ENCODE peak calls at places on chromosomes 16 and 17, in five cellular contexts. X is GM13976, G is HFFc6, L is GM20000, M is mesothelial cell of epicardium. Y is an unnamed sample.
A peak's percentile ranks its signal among the peaks of the same experiment; 100 is the strongest.

GRCh38 chr16:69537706-69538080 is 28.1 kb upstream of the NFAT5 start:
- DNase-seq in M (no peak), X (no peak), L (no peak), G (no peak), Y (no peak)

GRCh38 chr17:8740486-8740885 is 4.2 kb downstream of the CCDC42 start:
- DNase-seq in G (no peak), L (peak; percentile 49), M (no peak), X (no peak), Y (peak; percentile 33)

GRCh38 chr17:82880620-82881019 is 40.8 kb upstream of the ZNF750 start:
- DNase-seq in G (no peak), X (no peak), M (no peak), L (no peak), Y (no peak)

GRCh38 chr16:70331588-70332358 is 14.9 kb upstream of the DDX19A start:
- DNase-seq in M (no peak), L (no peak), G (no peak), X (no peak), Y (no peak)

GRCh38 chr17:42574463-42574862 is 3.1 kb downstream of the PSMC3IP start:
- DNase-seq in L (no peak), G (no peak), X (no peak), M (no peak), Y (no peak)

GRCh38 chr16:75385507-75386152 is 47.7 kb downstream of the CFDP1 start:
- DNase-seq in X (peak; percentile 61), G (peak; percentile 70), M (no peak), L (peak; percentile 49), Y (peak; percentile 50)

GRCh38 chr17:13140750-13141149 is 122.9 kb upstream of the ELAC2 start:
- DNase-seq in M (no peak), L (no peak), X (no peak), G (no peak), Y (no peak)

GRCh38 chr16:52696126-52696525 is 149.2 kb upstream of the TOX3 start:
- DNase-seq in G (no peak), M (no peak), X (no peak), L (no peak), Y (no peak)

GRCh38 chr17:5557485-5557884 is 26.8 kb downstream of the NLRP1 start:
- DNase-seq in X (no peak), L (no peak), M (no peak), G (peak; percentile 55), Y (no peak)

GRCh38 chr17:66855204-66855603 is 20.3 kb downstream of the CACNG5 start:
- DNase-seq in M (no peak), G (no peak), L (no peak), X (no peak), Y (no peak)

GRCh38 chr16:55471448-55472097 is 7.4 kb upstream of the MMP2 start:
- DNase-seq in M (no peak), X (no peak), L (no peak), G (peak; percentile 91), Y (no peak)

GRCh38 chr17:57645950-57646686 is 99.0 kb downstream of the CCDC182 start:
- DNase-seq in L (no peak), M (no peak), X (no peak), G (peak; percentile 10), Y (no peak)

GRCh38 chr17:21330436-21331160 is 45.6 kb upstream of the KCNJ12 start:
- DNase-seq in M (no peak), L (no peak), X (no peak), G (no peak), Y (no peak)

GRCh38 chr16:47519037-47519436 is 57.9 kb downstream of the PHKB start:
- DNase-seq in L (no peak), M (no peak), X (no peak), G (no peak), Y (no peak)

GRCh38 chr17:17818088-17818526 is 18.7 kb downstream of the SREBF1 start:
- DNase-seq in M (no peak), X (peak; percentile 66), G (peak; percentile 31), L (peak; percentile 68), Y (no peak)

GRCh38 chr17:6070895-6071511 is 824 bp downstream of the WSCD1 start:
- DNase-seq in X (peak; percentile 47), L (peak; percentile 53), G (no peak), M (no peak), Y (no peak)

GRCh38 chr16:49986351-49987124 is 38.5 kb upstream of the CNEP1R1 start:
- DNase-seq in X (no peak), G (no peak), L (no peak), M (no peak), Y (no peak)

GRCh38 chr17:46822388-46822921 is 4.0 kb upstream of the WNT3 start:
- DNase-seq in G (no peak), X (peak; percentile 70), L (peak; percentile 59), M (no peak), Y (peak; percentile 57)

GRCh38 chr17:41308251-41308917 is 725 bp downstream of the KRTAP16-1 start:
- DNase-seq in M (no peak), G (no peak), X (no peak), L (no peak), Y (no peak)

GRCh38 chr16:56317998-56318912 is 107.1 kb downstream of the AMFR start:
- DNase-seq in L (peak; percentile 90), G (peak; percentile 55), X (peak; percentile 94), M (peak; percentile 74), Y (peak; percentile 91)

GRCh38 chr16:56974549-56975300 is 13.0 kb downstream of the CETP start:
- DNase-seq in X (no peak), M (no peak), G (no peak), L (no peak), Y (no peak)

GRCh38 chr16:50067290-50067853 is 1.6 kb downstream of the HEATR3 start:
- DNase-seq in M (no peak), L (peak; percentile 57), G (peak; percentile 61), X (peak; percentile 49), Y (peak; percentile 41)

GRCh38 chr17:2705263-2705662 is 6.3 kb downstream of the CLUH start:
- DNase-seq in L (no peak), G (peak; percentile 48), M (no peak), X (no peak), Y (no peak)

GRCh38 chr16:81866820-81867440 is 87.8 kb downstream of the PLCG2 start:
- DNase-seq in G (no peak), L (no peak), X (peak; percentile 58), M (no peak), Y (peak; percentile 45)

GRCh38 chr17:15957206-15957605 is 12.3 kb downstream of the ADORA2B start:
- DNase-seq in L (no peak), M (no peak), X (no peak), G (no peak), Y (no peak)

GRCh38 chr17:40190197-40191021 is 13.1 kb downstream of the RAPGEFL1 start:
- DNase-seq in M (no peak), G (no peak), L (peak; percentile 60), X (peak; percentile 16), Y (peak; percentile 45)

GRCh38 chr17:78072961-78073360 is 55.6 kb downstream of the TMC6 start:
- DNase-seq in M (no peak), G (no peak), L (no peak), X (no peak), Y (no peak)
- TF ChIP-seq CTCF in M (no peak), G (no peak), L (no peak), X (no peak), Y (no peak)

GRCh38 chr17:60618854-60619253 is 18.9 kb downstream of the PPM1D start:
- DNase-seq in G (no peak), M (no peak), L (no peak), X (no peak), Y (no peak)

GRCh38 chr17:60615840-60616239 is 15.8 kb downstream of the PPM1D start:
- DNase-seq in M (no peak), L (no peak), G (no peak), X (no peak), Y (no peak)

GRCh38 chr17:60618080-60618479 is 18.1 kb downstream of the PPM1D start:
- DNase-seq in G (no peak), X (no peak), M (no peak), L (no peak), Y (no peak)

GRCh38 chr17:60613325-60613724 is 13.3 kb downstream of the PPM1D start:
- DNase-seq in G (no peak), L (no peak), M (no peak), X (no peak), Y (no peak)

GRCh38 chr17:60615108-60615507 is 15.1 kb downstream of the PPM1D start:
- DNase-seq in G (no peak), X (no peak), L (no peak), M (no peak), Y (no peak)
- TF ChIP-seq CTCF in G (no peak), X (no peak), L (no peak), M (no peak), Y (no peak)

GRCh38 chr16:76857402-76857801 is 333.6 kb upstream of the MON1B start:
- DNase-seq in G (no peak), L (no peak), X (no peak), M (no peak), Y (no peak)

GRCh38 chr16:76856112-76856511 is 334.9 kb upstream of the MON1B start:
- DNase-seq in L (no peak), X (no peak), M (no peak), G (no peak), Y (no peak)

DNA sequence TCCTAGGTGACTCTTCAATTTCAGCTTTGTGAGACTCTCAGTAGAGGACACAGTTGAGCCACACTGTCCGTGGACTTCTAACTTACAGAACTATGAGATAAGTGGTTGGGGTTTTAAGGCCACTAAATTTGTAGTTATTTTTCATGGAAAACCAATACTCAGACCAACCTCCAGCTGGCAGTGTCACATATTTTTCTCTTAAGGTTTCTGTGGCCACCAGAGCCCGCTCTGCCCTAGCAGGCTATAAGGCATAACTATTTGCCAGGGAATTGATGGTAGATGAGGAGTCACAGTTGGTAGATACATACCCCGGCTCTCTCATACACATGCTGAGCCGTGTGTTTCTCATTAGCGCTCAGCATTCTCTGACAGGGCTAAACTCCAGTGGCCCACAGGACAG is 336.8 kb upstream of the MON1B start:
- DNase-seq in X (no peak), G (no peak), M (no peak), L (no peak), Y (no peak)
- TF ChIP-seq CTCF in X (no peak), G (no peak), M (no peak), L (no peak), Y (no peak)

GRCh38 chr16:31715915-31716314 is 157.7 kb upstream of the ZNF267 start:
- DNase-seq in L (no peak), G (no peak), M (no peak), X (no peak), Y (no peak)

GRCh38 chr16:31712064-31712540 is 161.5 kb upstream of the ZNF267 start:
- DNase-seq in M (no peak), G (no peak), X (peak; percentile 10), L (no peak), Y (no peak)

GRCh38 chr16:31713945-31714898 is 159.4 kb upstream of the ZNF267 start:
- DNase-seq in G (no peak), M (no peak), L (peak; percentile 17), X (peak; percentile 21), Y (peak; percentile 21)

GRCh38 chr16:31713071-31713944 is 160.3 kb upstream of the ZNF267 start:
- DNase-seq in G (peak; percentile 86), M (peak; percentile 84), X (peak; percentile 92), L (peak; percentile 92), Y (peak; percentile 92)

DNA sequence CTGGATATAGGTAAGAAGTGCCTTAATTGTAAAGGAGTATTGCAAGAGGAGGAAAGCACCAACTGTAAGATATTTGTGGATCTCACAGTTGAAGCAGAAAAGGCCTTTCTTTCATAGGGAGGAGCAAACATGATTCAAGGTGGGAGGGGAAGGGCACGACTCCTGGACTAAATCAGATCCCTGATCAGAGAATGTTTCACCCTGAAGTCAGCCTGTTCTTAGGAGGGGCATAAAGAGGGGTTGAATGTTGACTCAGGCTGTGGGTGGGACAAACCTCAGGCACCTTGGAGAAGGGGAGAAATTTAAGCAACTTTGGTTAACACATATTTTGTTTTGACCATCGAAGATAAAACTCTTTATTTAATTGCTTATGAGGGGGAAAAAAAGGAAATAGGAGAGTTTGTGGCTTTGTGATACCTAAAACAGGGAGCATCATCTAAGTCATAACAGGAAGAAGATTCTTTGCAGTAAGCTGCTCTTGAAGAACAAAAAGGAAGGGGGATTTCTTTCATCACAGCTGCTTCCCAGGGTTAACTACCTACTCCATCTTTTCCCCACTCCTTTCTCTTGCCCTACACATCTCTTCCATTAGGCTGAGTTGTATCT is 158.6 kb upstream of the ZNF267 start:
- DNase-seq in X (peak; percentile 26), L (peak; percentile 23), M (no peak), G (no peak), Y (peak; percentile 22)
- TF ChIP-seq CTCF in X (no peak), L (no peak), M (no peak), G (no peak), Y (no peak)

Y was measured in GM10248.